ENCODE peak calls at places on chromosomes 13 and 19, in eight cellular contexts. C, S, G, M, D, L, E and B are unnamed samples.

GRCh38 chr19:40150170-40150569 is 41.1 kb upstream of the MAP3K10 start:
- DNase-seq in M (no peak), G (peak; percentile 3), S (no peak), L (no peak), C (no peak), E (no peak), D (no peak), B (no peak)

GRCh38 chr13:33639640-33640080 is 178.3 kb upstream of the RFC3 start:
- DNase-seq in E (no peak), M (no peak), S (no peak), C (no peak), D (no peak), G (no peak), L (peak; percentile 25), B (no peak)

GRCh38 chr13:30373727-30374126 is 48.6 kb upstream of the UBE2L5 start:
- DNase-seq in C (no peak), S (no peak), E (peak; percentile 44), M (no peak), L (peak; percentile 74), G (no peak), D (peak; percentile 60), B (peak; percentile 60)

GRCh38 chr19:16376649-16377048 is 52.0 kb downstream of the KLF2 start:
- DNase-seq in M (no peak), L (peak; percentile 58), D (peak; percentile 55), S (no peak), G (no peak), C (no peak), E (peak; percentile 36), B (peak; percentile 46)

GRCh38 chr13:26693749-26694463 is 66.7 kb downstream of the GPR12 start:
- DNase-seq in E (no peak), G (no peak), C (no peak), S (no peak), D (no peak), L (no peak), M (no peak), B (no peak)

GRCh38 chr13:110651271-110651670 is 35.9 kb downstream of the NAXD start:
- DNase-seq in E (no peak), G (no peak), S (no peak), C (no peak), L (no peak), M (no peak), D (no peak), B (no peak)

GRCh38 chr19:20414133-20414532 is 151.4 kb downstream of the ZNF737 start:
- DNase-seq in C (no peak), D (no peak), S (no peak), M (no peak), G (no peak), L (no peak), E (no peak), B (no peak)

GRCh38 chr19:56085571-56086275 is 35.4 kb downstream of the ZNF787 start:
- DNase-seq in S (no peak), C (no peak), E (no peak), M (no peak), G (no peak), L (no peak), D (no peak), B (no peak)

GRCh38 chr13:112586334-112586733 is 1.6 kb downstream of the TUBGCP3 start:
- DNase-seq in C (no peak), S (no peak), E (no peak), G (no peak), M (no peak), D (no peak), L (no peak), B (no peak)

GRCh38 chr19:38049105-38049649 is 142.2 kb downstream of the SIPA1L3 start:
- DNase-seq in G (no peak), S (no peak), C (no peak), D (peak; percentile 68), L (peak; percentile 79), M (no peak), E (peak; percentile 75), B (peak; percentile 77)

GRCh38 chr13:43054803-43055802 is 31.7 kb downstream of the DNAJC15 start:
- DNase-seq in L (peak; percentile 49), S (no peak), C (no peak), D (peak; percentile 36), M (no peak), E (peak; percentile 26), G (no peak), B (peak; percentile 37)

GRCh38 chr19:10295847-10296591 is 6.3 kb downstream of the ICAM5 start:
- DNase-seq in C (no peak), M (no peak), G (no peak), D (no peak), L (no peak), E (no peak), S (no peak), B (no peak)

GRCh38 chr13:29594710-29595379 is 643 bp downstream of the SLC7A1 start:
- DNase-seq in G (no peak), M (peak; percentile 43), E (peak; percentile 61), D (peak; percentile 75), C (peak; percentile 30), S (no peak), L (peak; percentile 72), B (peak; percentile 71)

GRCh38 chr19:45824041-45824471 is 8.9 kb upstream of the RSPH6A start:
- DNase-seq in G (no peak), C (peak; percentile 56), L (no peak), S (no peak), E (no peak), D (no peak), M (no peak), B (no peak)

GRCh38 chr13:110541526-110541920 is 20.0 kb downstream of the RAB20 start:
- DNase-seq in M (no peak), S (no peak), G (no peak), L (no peak), C (no peak), E (no peak), D (no peak), B (no peak)